ENCODE peak calls at places on chromosomes 11 and 22, in nine cellular contexts. One of them, this sample, is unnamed.

GRCh38 chr11:79864882-79865281 is 424.1 kb upstream of the TENM4 start:
- DNase-seq in H9: no peak
- DNase-seq in Peyer's patch: no peak
- DNase-seq in A549: peak; percentile 4
- DNase-seq in IMR-90: no peak
- DNase-seq in CD4-positive, CD25-positive, alpha-beta regulatory T cell: no peak
- DNase-seq in testis: no peak
- DNase-seq in right lobe of liver: no peak
- DNase-seq in neural progenitor cell: no peak
- DNase-seq in this sample: no peak

GRCh38 chr11:64572143-64572542 is 18.9 kb upstream of the SLC22A12 start:
- DNase-seq in H9: no peak
- DNase-seq in Peyer's patch: no peak
- DNase-seq in A549: no peak
- DNase-seq in IMR-90: no peak
- DNase-seq in CD4-positive, CD25-positive, alpha-beta regulatory T cell: no peak
- DNase-seq in testis: no peak
- DNase-seq in right lobe of liver: no peak
- DNase-seq in neural progenitor cell: no peak
- DNase-seq in this sample: no peak

GRCh38 chr11:67277231-67277961 is 11.1 kb downstream of the GRK2 start:
- DNase-seq in H9: peak; percentile 88
- DNase-seq in Peyer's patch: peak; percentile 82
- DNase-seq in A549: no peak
- DNase-seq in IMR-90: peak; percentile 64
- DNase-seq in CD4-positive, CD25-positive, alpha-beta regulatory T cell: peak; percentile 83
- DNase-seq in testis: peak; percentile 85
- DNase-seq in right lobe of liver: peak; percentile 88
- DNase-seq in neural progenitor cell: peak; percentile 70
- DNase-seq in this sample: peak; percentile 99

GRCh38 chr22:42313804-42314581 is 43.5 kb upstream of the TCF20 start:
- DNase-seq in H9: peak; percentile 95
- DNase-seq in Peyer's patch: peak; percentile 90
- DNase-seq in A549: peak; percentile 77
- DNase-seq in IMR-90: peak; percentile 54
- DNase-seq in CD4-positive, CD25-positive, alpha-beta regulatory T cell: peak; percentile 18
- DNase-seq in testis: peak; percentile 48
- DNase-seq in right lobe of liver: peak; percentile 75
- DNase-seq in neural progenitor cell: peak; percentile 91
- DNase-seq in this sample: peak; percentile 56

GRCh38 chr22:24471570-24471969 is 23.6 kb upstream of the UPB1 start:
- DNase-seq in H9: no peak
- DNase-seq in Peyer's patch: no peak
- DNase-seq in A549: no peak
- DNase-seq in IMR-90: peak; percentile 92
- DNase-seq in CD4-positive, CD25-positive, alpha-beta regulatory T cell: no peak
- DNase-seq in testis: peak; percentile 86
- DNase-seq in right lobe of liver: no peak
- DNase-seq in neural progenitor cell: no peak
- DNase-seq in this sample: no peak

GRCh38 chr11:12812849-12813248 is 138.6 kb downstream of the TEAD1 start:
- DNase-seq in H9: no peak
- DNase-seq in Peyer's patch: no peak
- DNase-seq in A549: no peak
- DNase-seq in IMR-90: no peak
- DNase-seq in CD4-positive, CD25-positive, alpha-beta regulatory T cell: no peak
- DNase-seq in testis: peak; percentile 67
- DNase-seq in right lobe of liver: no peak
- DNase-seq in neural progenitor cell: no peak
- DNase-seq in this sample: no peak

GRCh38 chr22:36028646-36029405 is at the start of gene RBFOX2:
- DNase-seq in H9: peak; percentile 99
- DNase-seq in Peyer's patch: peak; percentile 99
- DNase-seq in A549: peak; percentile 91
- DNase-seq in IMR-90: peak; percentile 95
- DNase-seq in CD4-positive, CD25-positive, alpha-beta regulatory T cell: peak; percentile 56
- DNase-seq in testis: peak; percentile 98
- DNase-seq in right lobe of liver: peak; percentile 96
- DNase-seq in neural progenitor cell: peak; percentile 98
- DNase-seq in this sample: peak; percentile 97

GRCh38 chr11:94111660-94112059 is 17.0 kb upstream of the PANX1 start:
- DNase-seq in H9: no peak
- DNase-seq in Peyer's patch: no peak
- DNase-seq in A549: no peak
- DNase-seq in IMR-90: no peak
- DNase-seq in CD4-positive, CD25-positive, alpha-beta regulatory T cell: no peak
- DNase-seq in testis: no peak
- DNase-seq in right lobe of liver: no peak
- DNase-seq in neural progenitor cell: no peak
- DNase-seq in this sample: no peak

GRCh38 chr11:115257286-115258077 is 246.7 kb downstream of the CADM1 start:
- DNase-seq in H9: peak; percentile 87
- DNase-seq in Peyer's patch: no peak
- DNase-seq in A549: no peak
- DNase-seq in IMR-90: no peak
- DNase-seq in CD4-positive, CD25-positive, alpha-beta regulatory T cell: no peak
- DNase-seq in testis: no peak
- DNase-seq in right lobe of liver: no peak
- DNase-seq in neural progenitor cell: no peak
- DNase-seq in this sample: no peak

GRCh38 chr11:2166091-2166851 is 5.3 kb upstream of the INS start:
- DNase-seq in H9: peak; percentile 69
- DNase-seq in Peyer's patch: no peak
- DNase-seq in A549: peak; percentile 42
- DNase-seq in IMR-90: no peak
- DNase-seq in CD4-positive, CD25-positive, alpha-beta regulatory T cell: peak; percentile 12
- DNase-seq in testis: peak; percentile 51
- DNase-seq in right lobe of liver: no peak
- DNase-seq in neural progenitor cell: peak; percentile 67
- DNase-seq in this sample: peak; percentile 35

GRCh38 chr11:2586793-2587131 is 113.0 kb downstream of the KCNQ1OT1 start:
- DNase-seq in H9: peak; percentile 17
- DNase-seq in Peyer's patch: no peak
- DNase-seq in A549: no peak
- DNase-seq in IMR-90: no peak
- DNase-seq in CD4-positive, CD25-positive, alpha-beta regulatory T cell: no peak
- DNase-seq in testis: no peak
- DNase-seq in right lobe of liver: no peak
- DNase-seq in neural progenitor cell: no peak
- DNase-seq in this sample: no peak

GRCh38 chr22:44882226-44882905 is 127.4 kb downstream of the PHF21B start:
- DNase-seq in H9: peak; percentile 28
- DNase-seq in Peyer's patch: no peak
- DNase-seq in A549: no peak
- DNase-seq in IMR-90: no peak
- DNase-seq in CD4-positive, CD25-positive, alpha-beta regulatory T cell: no peak
- DNase-seq in testis: no peak
- DNase-seq in right lobe of liver: no peak
- DNase-seq in neural progenitor cell: no peak
- DNase-seq in this sample: no peak

GRCh38 chr11:103729653-103730052 is 306.8 kb upstream of the DDI1 start:
- DNase-seq in H9: no peak
- DNase-seq in Peyer's patch: no peak
- DNase-seq in A549: no peak
- DNase-seq in IMR-90: peak; percentile 14
- DNase-seq in CD4-positive, CD25-positive, alpha-beta regulatory T cell: no peak
- DNase-seq in testis: no peak
- DNase-seq in right lobe of liver: no peak
- DNase-seq in neural progenitor cell: no peak
- DNase-seq in this sample: no peak

GRCh38 chr22:50236731-50237409 is 8.0 kb downstream of the TUBGCP6 start:
- DNase-seq in H9: no peak
- DNase-seq in Peyer's patch: no peak
- DNase-seq in A549: peak; percentile 36
- DNase-seq in IMR-90: peak; percentile 17
- DNase-seq in CD4-positive, CD25-positive, alpha-beta regulatory T cell: no peak
- DNase-seq in testis: no peak
- DNase-seq in right lobe of liver: peak; percentile 17
- DNase-seq in neural progenitor cell: peak; percentile 31
- DNase-seq in this sample: no peak

GRCh38 chr11:100928426-100928825 is 201.2 kb downstream of the PGR start:
- DNase-seq in H9: no peak
- DNase-seq in Peyer's patch: no peak
- DNase-seq in A549: no peak
- DNase-seq in IMR-90: no peak
- DNase-seq in CD4-positive, CD25-positive, alpha-beta regulatory T cell: no peak
- DNase-seq in testis: no peak
- DNase-seq in right lobe of liver: no peak
- DNase-seq in neural progenitor cell: no peak
- DNase-seq in this sample: no peak

GRCh38 chr11:64874308-64874707 is 4.1 kb downstream of the EHD1 start:
- DNase-seq in H9: no peak
- DNase-seq in Peyer's patch: no peak
- DNase-seq in A549: no peak
- DNase-seq in IMR-90: peak; percentile 47
- DNase-seq in CD4-positive, CD25-positive, alpha-beta regulatory T cell: peak; percentile 33
- DNase-seq in testis: peak; percentile 49
- DNase-seq in right lobe of liver: no peak
- DNase-seq in neural progenitor cell: no peak
- DNase-seq in this sample: no peak

GRCh38 chr22:35553341-35553740 is 12.7 kb downstream of the RASD2 start:
- DNase-seq in H9: no peak
- DNase-seq in Peyer's patch: no peak
- DNase-seq in A549: no peak
- DNase-seq in IMR-90: no peak
- DNase-seq in CD4-positive, CD25-positive, alpha-beta regulatory T cell: no peak
- DNase-seq in testis: no peak
- DNase-seq in right lobe of liver: no peak
- DNase-seq in neural progenitor cell: no peak
- DNase-seq in this sample: no peak

GRCh38 chr22:29623059-29623458 is 19.6 kb downstream of the NF2 start:
- DNase-seq in H9: no peak
- DNase-seq in Peyer's patch: no peak
- DNase-seq in A549: no peak
- DNase-seq in IMR-90: no peak
- DNase-seq in CD4-positive, CD25-positive, alpha-beta regulatory T cell: no peak
- DNase-seq in testis: no peak
- DNase-seq in right lobe of liver: no peak
- DNase-seq in neural progenitor cell: no peak
- DNase-seq in this sample: no peak
- H3K4me1 ChIP-seq in H9: no peaks in the 10 kb centered on the region
- H3K4me1 ChIP-seq in Peyer's patch: no peaks in the 10 kb centered on the region
- H3K4me1 ChIP-seq in A549: peaks cover 93% of the 10 kb centered on the region
- H3K4me1 ChIP-seq in IMR-90: peaks cover 40% of the 10 kb centered on the region
- H3K4me1 ChIP-seq in CD4-positive, CD25-positive, alpha-beta regulatory T cell: peaks cover 28% of the 10 kb centered on the region
- H3K4me1 ChIP-seq in testis: peaks cover 9% of the 10 kb centered on the region
- H3K4me1 ChIP-seq in right lobe of liver: peaks cover 4% of the 10 kb centered on the region
- H3K4me1 ChIP-seq in neural progenitor cell: no peaks in the 10 kb centered on the region
- H3K4me1 ChIP-seq in this sample: peaks cover 26% of the 10 kb centered on the region

GRCh38 chr11:99423435-99423983 is 402.8 kb downstream of the CNTN5 start:
- DNase-seq in H9: peak; percentile 25
- DNase-seq in Peyer's patch: no peak
- DNase-seq in A549: no peak
- DNase-seq in IMR-90: no peak
- DNase-seq in CD4-positive, CD25-positive, alpha-beta regulatory T cell: no peak
- DNase-seq in testis: no peak
- DNase-seq in right lobe of liver: no peak
- DNase-seq in neural progenitor cell: no peak
- DNase-seq in this sample: no peak
- H3K9me3 ChIP-seq in H9: no peaks in the 10 kb centered on the region
- H3K9me3 ChIP-seq in Peyer's patch: no peaks in the 10 kb centered on the region
- H3K9me3 ChIP-seq in A549: no peaks in the 10 kb centered on the region
- H3K9me3 ChIP-seq in IMR-90: no peaks in the 10 kb centered on the region
- H3K9me3 ChIP-seq in CD4-positive, CD25-positive, alpha-beta regulatory T cell: no peaks in the 10 kb centered on the region
- H3K9me3 ChIP-seq in testis: no peaks in the 10 kb centered on the region
- H3K9me3 ChIP-seq in right lobe of liver: no peaks in the 10 kb centered on the region
- H3K9me3 ChIP-seq in neural progenitor cell: no peaks in the 10 kb centered on the region
- H3K9me3 ChIP-seq in this sample: no peaks in the 10 kb centered on the region

DNA sequence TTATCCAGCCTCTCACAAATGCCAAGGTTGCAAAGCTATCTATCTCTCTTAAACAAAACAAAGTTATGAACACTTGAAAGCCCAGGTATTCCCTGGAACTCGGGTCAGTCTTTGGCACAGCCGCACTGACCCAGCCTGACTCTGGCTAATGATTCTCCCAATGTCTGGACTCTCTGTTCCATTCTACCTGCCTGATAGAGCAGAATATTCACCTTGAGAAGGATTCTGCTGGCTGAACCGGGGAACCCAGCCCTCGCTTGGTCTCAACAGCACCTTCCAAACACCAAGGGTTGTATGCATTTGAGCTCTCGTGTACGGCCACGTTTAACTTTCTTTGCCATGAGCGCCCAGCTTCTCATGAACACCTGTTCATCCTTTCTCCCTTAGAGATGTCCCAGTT is 116.8 kb downstream of the ZBTB16 start:
- DNase-seq in H9: no peak
- DNase-seq in Peyer's patch: peak; percentile 63
- DNase-seq in A549: no peak
- DNase-seq in IMR-90: no peak
- DNase-seq in CD4-positive, CD25-positive, alpha-beta regulatory T cell: no peak
- DNase-seq in testis: no peak
- DNase-seq in right lobe of liver: peak; percentile 54
- DNase-seq in neural progenitor cell: no peak
- DNase-seq in this sample: no peak
- H3K4me1 ChIP-seq in H9: no peaks in the 10 kb centered on the region
- H3K4me1 ChIP-seq in Peyer's patch: peaks cover 47% of the 10 kb centered on the region
- H3K4me1 ChIP-seq in A549: no peaks in the 10 kb centered on the region
- H3K4me1 ChIP-seq in IMR-90: no peaks in the 10 kb centered on the region
- H3K4me1 ChIP-seq in CD4-positive, CD25-positive, alpha-beta regulatory T cell: peaks cover 71% of the 10 kb centered on the region
- H3K4me1 ChIP-seq in testis: peaks cover 74% of the 10 kb centered on the region
- H3K4me1 ChIP-seq in right lobe of liver: peaks cover 99% of the 10 kb centered on the region
- H3K4me1 ChIP-seq in neural progenitor cell: peaks cover 55% of the 10 kb centered on the region
- H3K4me1 ChIP-seq in this sample: peaks cover 48% of the 10 kb centered on the region

GRCh38 chr22:20267441-20268288 is 453 bp downstream of the RTN4R start:
- DNase-seq in H9: no peak
- DNase-seq in Peyer's patch: peak; percentile 66
- DNase-seq in A549: no peak
- DNase-seq in IMR-90: no peak
- DNase-seq in CD4-positive, CD25-positive, alpha-beta regulatory T cell: no peak
- DNase-seq in testis: no peak
- DNase-seq in right lobe of liver: peak; percentile 50
- DNase-seq in neural progenitor cell: peak; percentile 81
- DNase-seq in this sample: peak; percentile 25

GRCh38 chr22:20271114-20271994 is 3.2 kb upstream of the RTN4R start:
- DNase-seq in H9: no peak
- DNase-seq in Peyer's patch: no peak
- DNase-seq in A549: no peak
- DNase-seq in IMR-90: no peak
- DNase-seq in CD4-positive, CD25-positive, alpha-beta regulatory T cell: no peak
- DNase-seq in testis: no peak
- DNase-seq in right lobe of liver: no peak
- DNase-seq in neural progenitor cell: no peak
- DNase-seq in this sample: no peak

GRCh38 chr22:20264614-20265452 is 3.3 kb downstream of the RTN4R start:
- DNase-seq in H9: no peak
- DNase-seq in Peyer's patch: no peak
- DNase-seq in A549: no peak
- DNase-seq in IMR-90: no peak
- DNase-seq in CD4-positive, CD25-positive, alpha-beta regulatory T cell: no peak
- DNase-seq in testis: no peak
- DNase-seq in right lobe of liver: no peak
- DNase-seq in neural progenitor cell: no peak
- DNase-seq in this sample: no peak

GRCh38 chr22:20268289-20268349 is at the start of gene RTN4R:
- DNase-seq in H9: no peak
- DNase-seq in Peyer's patch: no peak
- DNase-seq in A549: no peak
- DNase-seq in IMR-90: no peak
- DNase-seq in CD4-positive, CD25-positive, alpha-beta regulatory T cell: no peak
- DNase-seq in testis: no peak
- DNase-seq in right lobe of liver: no peak
- DNase-seq in neural progenitor cell: no peak
- DNase-seq in this sample: no peak

GRCh38 chr22:20268350-20269012 is 363 bp upstream of the RTN4R start:
- DNase-seq in H9: peak; percentile 60
- DNase-seq in Peyer's patch: peak; percentile 84
- DNase-seq in A549: peak; percentile 44
- DNase-seq in IMR-90: peak; percentile 19
- DNase-seq in CD4-positive, CD25-positive, alpha-beta regulatory T cell: peak; percentile 34
- DNase-seq in testis: peak; percentile 47
- DNase-seq in right lobe of liver: peak; percentile 70
- DNase-seq in neural progenitor cell: peak; percentile 93
- DNase-seq in this sample: peak; percentile 70
- H3K9me3 ChIP-seq in H9: no peaks in the 10 kb centered on the region
- H3K9me3 ChIP-seq in Peyer's patch: no peaks in the 10 kb centered on the region
- H3K9me3 ChIP-seq in A549: no peaks in the 10 kb centered on the region
- H3K9me3 ChIP-seq in IMR-90: no peaks in the 10 kb centered on the region
- H3K9me3 ChIP-seq in CD4-positive, CD25-positive, alpha-beta regulatory T cell: no peaks in the 10 kb centered on the region
- H3K9me3 ChIP-seq in testis: no peaks in the 10 kb centered on the region
- H3K9me3 ChIP-seq in right lobe of liver: no peaks in the 10 kb centered on the region
- H3K9me3 ChIP-seq in neural progenitor cell: no peaks in the 10 kb centered on the region
- H3K9me3 ChIP-seq in this sample: no peaks in the 10 kb centered on the region

This sample was measured in A673.